ENCODE peak calls at places on chromosomes 13 and 19, in eight cellular contexts. C is SK-N-SH, V is GM23338, O is K562, X is HCT116, W is A549, I is GM12878, F is Panc1. H is an unnamed sample.

GRCh38 chr13:40102854-40103253 is 447.4 kb downstream of the COG6 start:
- DNase-seq in C (no peak), V (no peak), O (no peak), X (peak; percentile 51), W (peak; percentile 5), I (no peak), F (no peak), H (no peak)

GRCh38 chr13:113400621-113401451 is 36.9 kb upstream of the GRTP1 start:
- DNase-seq in C (no peak), V (no peak), O (no peak), X (no peak), W (no peak), I (no peak), F (no peak), H (no peak)

GRCh38 chr13:68850160-68850559 is 1257.5 kb upstream of the ATXN8OS start:
- DNase-seq in C (no peak), V (no peak), O (no peak), X (no peak), W (no peak), I (no peak), F (no peak), H (no peak)

GRCh38 chr19:3509566-3509989 is 3.5 kb downstream of the FZR1 start:
- DNase-seq in C (no peak), V (no peak), O (no peak), X (no peak), W (no peak), I (no peak), F (no peak), H (no peak)

GRCh38 chr13:106152047-106152446 is 383.4 kb downstream of the EFNB2 start:
- DNase-seq in C (no peak), V (no peak), O (no peak), X (no peak), W (no peak), I (no peak), F (no peak), H (no peak)

GRCh38 chr13:44004881-44005280 is 125.2 kb downstream of the LACC1 start:
- DNase-seq in C (no peak), V (no peak), O (no peak), X (no peak), W (no peak), I (no peak), F (no peak), H (no peak)

GRCh38 chr13:29887030-29887557 is 36.7 kb upstream of the UBL3 start:
- DNase-seq in C (no peak), V (no peak), O (no peak), X (no peak), W (no peak), I (no peak), F (no peak), H (no peak)

GRCh38 chr13:111505175-111505777 is 184.8 kb downstream of the TEX29 start:
- DNase-seq in C (peak; percentile 47), V (peak; percentile 90), O (peak; percentile 49), X (peak; percentile 33), W (peak; percentile 18), I (no peak), F (no peak), H (no peak)

GRCh38 chr13:101289764-101290163 is 126.5 kb downstream of the NALCN start:
- DNase-seq in C (peak; percentile 79), V (peak; percentile 89), O (no peak), X (no peak), W (no peak), I (no peak), F (no peak), H (no peak)

GRCh38 chr13:60214213-60215079 is 50.7 kb upstream of the DIAPH3 start:
- DNase-seq in C (no peak), V (no peak), O (no peak), X (no peak), W (no peak), I (no peak), F (no peak), H (no peak)

GRCh38 chr13:31920301-31920818 is 111.2 kb upstream of the FRY start:
- DNase-seq in C (no peak), V (no peak), O (no peak), X (no peak), W (no peak), I (no peak), F (no peak), H (no peak)

GRCh38 chr13:22903925-22904324 is 276.9 kb upstream of the SGCG start:
- DNase-seq in C (no peak), V (no peak), O (no peak), X (no peak), W (no peak), I (no peak), F (no peak), H (no peak)

GRCh38 chr13:30394798-30395191 is 27.5 kb upstream of the UBE2L5 start:
- DNase-seq in C (no peak), V (no peak), O (no peak), X (no peak), W (no peak), I (peak; percentile 61), F (no peak), H (no peak)

GRCh38 chr19:4186087-4186993 is 3.9 kb downstream of the ANKRD24 start:
- DNase-seq in C (peak; percentile 90), V (peak; percentile 96), O (peak; percentile 87), X (peak; percentile 61), W (peak; percentile 83), I (no peak), F (no peak), H (no peak)

GRCh38 chr13:99289674-99290337 is 17.4 kb downstream of the GPR183 start:
- DNase-seq in C (no peak), V (no peak), O (no peak), X (no peak), W (no peak), I (no peak), F (no peak), H (no peak)

GRCh38 chr19:29271911-29272310 is 59.0 kb upstream of the UQCRFS1 start:
- DNase-seq in C (no peak), V (no peak), O (no peak), X (no peak), W (no peak), I (no peak), F (no peak), H (no peak)

GRCh38 chr19:29273000-29273691 is 60.2 kb upstream of the UQCRFS1 start:
- DNase-seq in C (no peak), V (no peak), O (no peak), X (no peak), W (no peak), I (no peak), F (no peak), H (no peak)

GRCh38 chr19:29278716-29279115 is 65.8 kb upstream of the UQCRFS1 start:
- DNase-seq in C (no peak), V (no peak), O (no peak), X (no peak), W (no peak), I (no peak), F (no peak), H (no peak)

GRCh38 chr19:29275266-29275665 is 62.3 kb upstream of the UQCRFS1 start:
- DNase-seq in C (no peak), V (no peak), O (no peak), X (no peak), W (no peak), I (no peak), F (no peak), H (no peak)

DNA sequence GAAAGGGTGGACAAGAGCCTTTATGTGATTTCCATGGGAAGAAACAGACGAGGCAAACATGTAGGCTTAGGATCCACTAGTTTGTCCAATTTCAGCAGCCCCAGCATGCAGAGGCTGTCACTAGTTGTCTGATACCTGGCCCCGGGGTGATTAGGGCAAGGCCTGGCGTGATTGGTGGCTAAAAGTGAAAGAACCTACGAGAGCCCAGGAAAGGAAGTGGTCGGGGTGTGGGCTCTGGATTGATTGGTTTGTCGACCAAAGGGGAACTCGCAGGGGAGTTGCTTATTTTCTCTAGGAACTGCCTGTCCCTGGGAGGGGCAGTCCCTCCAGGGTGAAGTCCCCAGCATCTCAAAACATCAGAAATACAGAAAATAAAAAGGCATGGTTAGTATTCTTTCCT is 64.2 kb upstream of the UQCRFS1 start:
- DNase-seq in C (no peak), V (peak; percentile 77), O (no peak), X (no peak), W (no peak), I (peak; percentile 19), F (no peak), H (no peak)
- TF ChIP-seq REST in C (no peak), V (no peak), O (no peak), X (no peak), W (no peak), I (no peak), F (no peak), H (no peak)

GRCh38 chr13:51933466-51934058 is 71.8 kb downstream of the CCDC70 start:
- DNase-seq in C (no peak), V (no peak), O (no peak), X (no peak), W (no peak), I (no peak), F (no peak), H (no peak)
- H3K27ac ChIP-seq in C (no peak overlapping the region), V (no peak overlapping the region), O (no peak overlapping the region), X (no peak overlapping the region), W (no peak overlapping the region), I (no peak overlapping the region), F (no peak overlapping the region), H (no peak overlapping the region)

DNA sequence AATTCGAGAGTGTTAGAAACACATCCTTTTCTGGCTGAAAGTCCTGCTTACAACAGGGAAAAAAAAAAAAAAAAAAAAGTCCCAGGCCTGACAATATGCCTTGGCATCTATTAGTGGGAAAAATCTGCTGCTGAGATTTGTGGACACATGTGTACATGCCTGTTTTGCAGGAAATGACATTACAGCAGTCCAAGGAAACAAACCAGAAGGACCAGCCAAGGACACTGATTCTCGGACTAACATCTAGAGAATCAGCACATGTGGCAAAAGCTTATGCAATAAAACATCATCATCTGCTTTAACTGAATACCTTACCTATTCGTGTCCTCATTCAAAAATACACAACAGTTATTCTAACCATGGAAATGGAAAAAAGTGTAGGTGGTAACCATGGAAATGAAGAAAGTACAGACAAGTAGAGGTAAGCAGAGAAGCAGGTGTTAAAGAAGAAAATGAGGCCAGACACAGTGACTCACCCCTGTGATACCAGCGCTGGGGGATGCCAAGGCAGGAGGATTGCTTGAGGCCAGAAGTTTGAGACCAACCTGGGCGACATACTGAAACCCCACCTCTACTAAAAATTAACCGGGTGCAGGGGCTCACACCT is 9.4 kb upstream of the DPY19L3 start:
- DNase-seq in C (no peak), V (no peak), O (no peak), X (no peak), W (no peak), I (no peak), F (no peak), H (no peak)
- TF ChIP-seq REST in C (no peak), V (no peak), O (no peak), X (no peak), W (no peak), I (no peak), F (no peak), H (no peak)

DNA sequence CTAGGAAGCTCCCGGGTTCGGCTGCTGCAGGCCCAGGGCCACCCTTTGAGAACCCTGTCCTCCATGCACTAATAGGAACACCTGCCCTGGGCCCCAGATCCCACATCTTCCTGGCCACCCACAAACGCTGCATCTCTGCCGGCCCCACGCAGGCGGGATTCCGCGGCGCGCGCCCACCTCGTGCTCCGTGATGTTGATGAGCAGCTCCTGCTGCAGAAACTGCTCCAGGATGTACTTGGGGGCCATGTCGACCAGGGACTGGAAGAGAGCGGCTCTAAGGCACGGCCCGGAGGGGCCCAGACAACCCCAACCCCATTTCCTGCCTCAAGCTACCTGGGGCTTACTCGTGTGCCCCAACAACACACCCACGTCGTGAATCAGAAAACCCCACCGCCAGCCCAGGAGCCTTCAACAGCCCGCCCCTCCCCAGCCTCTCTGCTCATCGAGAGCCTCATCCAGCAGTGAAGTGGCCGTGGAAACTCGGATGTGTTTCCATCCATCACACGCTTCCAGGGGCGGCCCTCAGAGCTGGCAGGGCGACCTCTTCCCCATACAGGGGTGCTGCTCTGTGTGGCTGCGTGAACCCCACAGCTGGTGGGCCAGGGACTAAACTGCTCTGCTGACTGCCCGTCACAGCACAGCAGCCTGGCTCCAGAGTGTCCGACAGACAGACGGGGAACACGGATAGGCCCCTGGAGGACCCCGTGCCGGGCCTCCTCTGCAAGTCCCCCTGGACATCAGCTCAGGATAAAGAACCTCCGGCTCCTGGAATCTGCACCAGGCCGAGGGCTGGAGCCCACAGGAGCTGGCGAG is 4.2 kb downstream of the POLR2E start:
- DNase-seq in C (no peak), V (no peak), O (no peak), X (no peak), W (no peak), I (no peak), F (no peak), H (no peak)
- H3K27ac ChIP-seq in C (no peak overlapping the region), V (no peak overlapping the region), O (no peak overlapping the region), X (no peak overlapping the region), W (no peak overlapping the region), I (no peak overlapping the region), F (no peak overlapping the region), H (no peak overlapping the region)